ENCODE peak calls at places on chromosome 14, in four cellular contexts. T, H, J and A are unnamed samples.

GRCh38 chr14:45253070-45253753 is at the start of gene MIS18BP1:
- DNase-seq in J (peak), H (peak), T (peak), A (peak)

GRCh38 chr14:104051092-104051813 is 34.2 kb upstream of the ASPG start:
- DNase-seq in J (no peak), H (no peak), T (no peak), A (no peak)

GRCh38 chr14:36604757-36605505 is 22.5 kb upstream of the NKX2-8 start:
- DNase-seq in J (peak), T (peak), H (no peak), A (peak)

GRCh38 chr14:94342334-94342934 is 19.3 kb upstream of the SERPINA6 start:
- DNase-seq in H (no peak), J (no peak), T (peak), A (peak)

GRCh38 chr14:56002876-56003625 is 115.2 kb upstream of the PELI2 start:
- DNase-seq in H (peak), J (no peak), T (no peak), A (no peak)

GRCh38 chr14:39488600-39488999 is 56.4 kb upstream of the FBXO33 start:
- DNase-seq in T (no peak), J (no peak), H (no peak), A (no peak)

GRCh38 chr14:68703093-68703492 is 89.8 kb downstream of the ZFP36L1 start:
- DNase-seq in J (peak), T (no peak), H (no peak), A (peak)

GRCh38 chr14:89212386-89213235 is 204.4 kb downstream of the FOXN3 start:
- DNase-seq in H (no peak), J (no peak), T (no peak), A (no peak)

GRCh38 chr14:36646664-36647416 is 14.8 kb upstream of the PAX9 start:
- DNase-seq in J (no peak), H (no peak), T (no peak), A (no peak)

GRCh38 chr14:31180299-31181051 is 27.1 kb downstream of the HECTD1 start:
- DNase-seq in H (no peak), T (no peak), J (no peak), A (no peak)
- TF ChIP-seq RFX5 in H (no peak), T (no peak), J (no peak), A (no peak)

DNA sequence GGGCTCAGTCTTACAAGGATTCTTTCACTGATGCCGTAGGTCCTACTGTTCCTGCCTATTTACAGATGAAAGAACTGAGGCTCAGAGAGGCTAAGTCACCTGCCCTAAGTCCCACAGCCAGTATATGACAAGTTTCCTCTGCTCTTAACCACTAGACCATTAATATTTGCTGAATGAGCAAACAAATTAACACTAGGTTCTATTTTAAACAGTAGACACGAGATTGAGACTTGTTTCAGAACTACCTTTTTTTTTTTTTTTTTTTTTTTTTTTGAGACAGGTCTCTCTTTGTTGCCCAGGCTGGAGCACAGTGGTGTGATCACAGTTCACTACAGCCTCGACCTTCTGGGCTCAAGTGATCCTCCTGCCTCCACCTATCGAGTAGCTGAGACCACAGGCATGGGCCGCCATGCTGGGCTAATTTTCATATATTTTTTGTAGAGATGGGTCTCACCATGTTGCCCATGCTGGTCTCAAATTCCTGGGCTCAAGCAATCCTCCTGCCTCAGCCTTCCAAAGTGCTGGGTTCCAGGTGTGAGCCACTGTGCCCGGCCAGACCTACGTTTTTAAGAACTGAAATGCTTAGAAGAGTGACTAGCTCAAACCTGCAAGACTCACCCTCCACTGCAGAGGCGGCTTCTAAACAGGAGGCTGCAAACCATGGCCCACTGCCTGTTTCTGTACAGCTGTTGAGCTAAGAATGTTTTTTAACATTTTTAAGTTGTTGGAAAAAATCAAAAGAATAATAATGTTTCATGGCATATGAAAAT is 12.9 kb downstream of the SYNE3 start:
- DNase-seq in J (no peak), H (peak), T (no peak), A (no peak)
- TF ChIP-seq MYC in J (no peak), H (no peak), T (no peak), A (no peak)

DNA sequence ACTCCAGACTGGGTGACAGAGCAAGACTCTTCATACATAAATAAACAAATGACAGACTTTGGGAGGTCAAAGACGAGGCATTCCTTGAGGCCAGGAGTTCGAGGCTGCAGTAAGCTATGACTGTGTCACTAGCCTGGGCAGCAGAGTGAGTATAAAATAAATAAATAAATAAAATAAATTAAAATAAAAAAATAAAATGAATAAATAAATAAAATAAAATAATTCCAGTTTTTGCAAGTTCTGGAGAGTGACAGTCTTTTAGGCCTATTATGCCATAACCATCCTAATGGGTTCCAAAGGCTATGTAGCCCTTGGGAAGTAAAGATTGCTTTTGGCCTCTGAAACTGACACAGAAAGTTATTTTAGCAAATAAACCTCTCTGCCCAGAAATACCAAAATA is 16.5 kb upstream of the NRDE2 start:
- DNase-seq in T (no peak), J (no peak), H (no peak), A (no peak)
- TF ChIP-seq RFX5 in T (no peak), J (no peak), H (no peak), A (no peak)

GRCh38 chr14:87899228-87899627 is 93.8 kb downstream of the GALC start:
- DNase-seq in T (no peak), H (no peak), J (no peak), A (no peak)

GRCh38 chr14:87898301-87898700 is 94.7 kb downstream of the GALC start:
- DNase-seq in J (no peak), T (no peak), H (no peak), A (no peak)

GRCh38 chr14:87896393-87897380 is 96.3 kb downstream of the GALC start:
- DNase-seq in T (peak), J (peak), H (no peak), A (peak)

GRCh38 chr14:87894920-87895319 is 98.1 kb downstream of the GALC start:
- DNase-seq in H (no peak), J (no peak), T (no peak), A (no peak)
- TF ChIP-seq MYC in H (no peak), J (no peak), T (no peak), A (no peak)

DNA sequence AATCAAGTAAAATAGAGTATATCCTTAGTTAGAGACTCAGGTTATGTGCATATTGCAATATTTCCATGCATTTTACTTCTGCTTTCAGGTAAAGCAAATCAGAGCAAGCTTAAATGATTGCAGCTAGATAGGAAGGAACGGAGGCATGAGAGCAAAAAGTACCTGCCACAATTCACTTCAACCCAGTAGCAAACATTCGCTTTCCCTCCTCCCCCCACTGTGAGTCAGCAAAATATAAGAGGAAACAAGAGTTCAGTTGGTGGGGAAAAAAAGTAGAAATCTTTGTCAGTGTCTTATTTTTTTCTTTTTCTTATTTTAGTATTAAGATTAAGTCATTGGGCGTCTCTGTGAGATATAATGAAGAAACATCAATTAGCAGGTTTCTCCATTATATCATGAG is 475.4 kb downstream of the NPAS3 start:
- DNase-seq in J (peak), T (no peak), H (peak), A (no peak)
- TF ChIP-seq RFX5 in J (no peak), T (no peak), H (no peak), A (no peak)

GRCh38 chr14:99559286-99559990 is 44.6 kb downstream of the CCDC85C start:
- DNase-seq in T (no peak), J (no peak), H (no peak), A (no peak)
- TF ChIP-seq MYC in T (no peak), J (no peak), H (no peak), A (no peak)

GRCh38 chr14:72462041-72462440 is 431.9 kb downstream of the DPF3 start:
- DNase-seq in J (no peak), H (no peak), T (no peak), A (no peak)
- TF ChIP-seq RFX5 in J (no peak), H (no peak), T (no peak), A (no peak)